ENCODE peak calls at places on chromosome 7, in five cellular contexts. K is stimulated activated CD8-positive, alpha-beta memory T cell treated with anti-CD3 and anti-CD28 coated beads, Interleukin-4, amount 100 ng/mL, for 1 hour; V is GM20000; Y is stimulated activated CD4-positive, alpha-beta T cell treated with anti-CD3 and anti-CD28 coated beads, Interleukin-2, amount 100 ng/mL, for 48 hours; A is IMR-90. P is an unnamed sample.

GRCh38 chr7:70620333-70621055 is 511.4 kb upstream of the GALNT17 start:
- DNase-seq in K (no peak), V (no peak), Y (no peak), A (no peak), P (no peak)

GRCh38 chr7:98990356-98990755 is 112.0 kb downstream of the TRRAP start:
- DNase-seq in K (no peak), V (no peak), Y (no peak), A (no peak), P (no peak)

GRCh38 chr7:157267516-157267915 is 69.3 kb upstream of the DNAJB6 start:
- DNase-seq in K (no peak), V (no peak), Y (no peak), A (no peak), P (no peak)

GRCh38 chr7:41891967-41892755 is 189.3 kb upstream of the INHBA start:
- DNase-seq in K (no peak), V (peak), Y (no peak), A (no peak), P (no peak)

GRCh38 chr7:82017334-82017943 is 247.6 kb upstream of the HGF start:
- DNase-seq in K (no peak), V (no peak), Y (no peak), A (peak), P (no peak)

GRCh38 chr7:149599636-149600206 is 102.1 kb upstream of the ZNF746 start:
- DNase-seq in K (no peak), V (peak), Y (no peak), A (no peak), P (peak)

GRCh38 chr7:97620495-97620894 is 111.4 kb upstream of the TAC1 start:
- DNase-seq in K (no peak), V (no peak), Y (no peak), A (no peak), P (no peak)

GRCh38 chr7:471866-472639 is 47.6 kb downstream of the PDGFA start:
- DNase-seq in K (no peak), V (no peak), Y (no peak), A (peak), P (no peak)

GRCh38 chr7:96322373-96322695 is 436 bp upstream of the SLC25A13 start:
- DNase-seq in K (no peak), V (no peak), Y (no peak), A (no peak), P (no peak)

GRCh38 chr7:1713502-1714484 is 43.7 kb downstream of the ELFN1 start:
- DNase-seq in K (no peak), V (no peak), Y (no peak), A (no peak), P (no peak)

GRCh38 chr7:73896454-73896853 is 35.5 kb downstream of the TMEM270 start:
- DNase-seq in K (no peak), V (no peak), Y (no peak), A (peak), P (no peak)

GRCh38 chr7:100003711-100004661 is 11.4 kb upstream of the ZKSCAN1 start:
- DNase-seq in K (no peak), V (no peak), Y (no peak), A (no peak), P (no peak)

GRCh38 chr7:52719677-52720076 is 315.8 kb upstream of the POM121L12 start:
- DNase-seq in K (no peak), V (no peak), Y (no peak), A (no peak), P (no peak)

GRCh38 chr7:139595806-139596205 is 72.3 kb downstream of the CLEC2L start:
- DNase-seq in K (no peak), V (no peak), Y (no peak), A (no peak), P (no peak)

GRCh38 chr7:21064698-21065648 is 278.3 kb upstream of the SP8 start:
- DNase-seq in K (no peak), V (no peak), Y (no peak), A (no peak), P (no peak)

GRCh38 chr7:148501707-148502139 is 88.8 kb upstream of the C7orf33 start:
- DNase-seq in K (no peak), V (peak), Y (no peak), A (no peak), P (peak)

GRCh38 chr7:33965116-33965827 is 59.9 kb downstream of the BMPER start:
- DNase-seq in K (no peak), V (no peak), Y (no peak), A (peak), P (no peak)

GRCh38 chr7:3942778-3943177 is 641.7 kb downstream of the SDK1 start:
- DNase-seq in K (no peak), V (no peak), Y (no peak), A (no peak), P (no peak)

GRCh38 chr7:29364661-29365060 is 170.1 kb downstream of the CHN2 start:
- DNase-seq in K (no peak), V (no peak), Y (no peak), A (no peak), P (no peak)

P was measured in GM06990.